ENCODE peak calls at places on chromosome 6, in five cellular contexts. One of them, this sample, is unnamed.

GRCh38 chr6:84193140-84193708 is 34.2 kb downstream of the CEP162 start:
- DNase-seq in hepatocyte: no peak
- DNase-seq in IMR-90: peak; percentile 83
- DNase-seq in K562: no peak
- DNase-seq in GM23338: no peak
- DNase-seq in this sample: peak; percentile 17

GRCh38 chr6:119449253-119450156 is 99.9 kb upstream of the MAN1A1 start:
- DNase-seq in hepatocyte: no peak
- DNase-seq in IMR-90: no peak
- DNase-seq in K562: no peak
- DNase-seq in GM23338: no peak
- DNase-seq in this sample: no peak

GRCh38 chr6:28117386-28118050 is 6.9 kb upstream of the ZSCAN16 start:
- DNase-seq in hepatocyte: no peak
- DNase-seq in IMR-90: no peak
- DNase-seq in K562: no peak
- DNase-seq in GM23338: peak; percentile 12
- DNase-seq in this sample: no peak

GRCh38 chr6:81818778-81819491 is 66.5 kb upstream of the TENT5A start:
- DNase-seq in hepatocyte: no peak
- DNase-seq in IMR-90: no peak
- DNase-seq in K562: no peak
- DNase-seq in GM23338: no peak
- DNase-seq in this sample: no peak

GRCh38 chr6:10305740-10306423 is 109.0 kb downstream of the TFAP2A start:
- DNase-seq in hepatocyte: no peak
- DNase-seq in IMR-90: no peak
- DNase-seq in K562: no peak
- DNase-seq in GM23338: no peak
- DNase-seq in this sample: no peak

GRCh38 chr6:42104095-42104806 is 38.2 kb downstream of the C6orf132 start:
- DNase-seq in hepatocyte: peak; percentile 78
- DNase-seq in IMR-90: no peak
- DNase-seq in K562: peak; percentile 94
- DNase-seq in GM23338: peak; percentile 90
- DNase-seq in this sample: no peak

GRCh38 chr6:168017629-168018028 is 20.2 kb downstream of the KIF25 start:
- DNase-seq in hepatocyte: no peak
- DNase-seq in IMR-90: no peak
- DNase-seq in K562: no peak
- DNase-seq in GM23338: no peak
- DNase-seq in this sample: no peak

GRCh38 chr6:23154159-23154558 is 584.8 kb downstream of the HDGFL1 start:
- DNase-seq in hepatocyte: no peak
- DNase-seq in IMR-90: no peak
- DNase-seq in K562: no peak
- DNase-seq in GM23338: no peak
- DNase-seq in this sample: no peak

GRCh38 chr6:105691971-105692370 is 289.1 kb upstream of the PREP start:
- DNase-seq in hepatocyte: no peak
- DNase-seq in IMR-90: no peak
- DNase-seq in K562: no peak
- DNase-seq in GM23338: no peak
- DNase-seq in this sample: no peak

GRCh38 chr6:105609375-105609991 is 206.6 kb upstream of the PREP start:
- DNase-seq in hepatocyte: no peak
- DNase-seq in IMR-90: peak; percentile 92
- DNase-seq in K562: no peak
- DNase-seq in GM23338: no peak
- DNase-seq in this sample: no peak

GRCh38 chr6:5208039-5208438 is 52.7 kb downstream of the LYRM4 start:
- DNase-seq in hepatocyte: no peak
- DNase-seq in IMR-90: peak; percentile 60
- DNase-seq in K562: no peak
- DNase-seq in GM23338: no peak
- DNase-seq in this sample: no peak

GRCh38 chr6:85449818-85450577 is at the start of gene NT5E:
- DNase-seq in hepatocyte: peak; percentile 59
- DNase-seq in IMR-90: peak; percentile 69
- DNase-seq in K562: no peak
- DNase-seq in GM23338: peak; percentile 90
- DNase-seq in this sample: no peak

GRCh38 chr6:44034391-44034861 is 92.8 kb downstream of the MRPL14 start:
- DNase-seq in hepatocyte: no peak
- DNase-seq in IMR-90: no peak
- DNase-seq in K562: no peak
- DNase-seq in GM23338: no peak
- DNase-seq in this sample: no peak

GRCh38 chr6:12870033-12870432 is 153.5 kb downstream of the PHACTR1 start:
- DNase-seq in hepatocyte: no peak
- DNase-seq in IMR-90: no peak
- DNase-seq in K562: no peak
- DNase-seq in GM23338: no peak
- DNase-seq in this sample: no peak

GRCh38 chr6:2684059-2684749 is 66.5 kb downstream of the MYLK4 start:
- DNase-seq in hepatocyte: no peak
- DNase-seq in IMR-90: peak; percentile 20
- DNase-seq in K562: peak; percentile 61
- DNase-seq in GM23338: no peak
- DNase-seq in this sample: no peak

GRCh38 chr6:143527677-143528076 is 16.2 kb upstream of the FUCA2 start:
- DNase-seq in hepatocyte: no peak
- DNase-seq in IMR-90: no peak
- DNase-seq in K562: no peak
- DNase-seq in GM23338: no peak
- DNase-seq in this sample: no peak

GRCh38 chr6:84825461-84825860 is 61.1 kb upstream of the TBX18 start:
- DNase-seq in hepatocyte: peak; percentile 14
- DNase-seq in IMR-90: no peak
- DNase-seq in K562: peak; percentile 9
- DNase-seq in GM23338: no peak
- DNase-seq in this sample: no peak

GRCh38 chr6:42093582-42094329 is 43.4 kb downstream of the TAF8 start:
- DNase-seq in hepatocyte: peak; percentile 42
- DNase-seq in IMR-90: no peak
- DNase-seq in K562: peak; percentile 53
- DNase-seq in GM23338: peak; percentile 77
- DNase-seq in this sample: no peak

GRCh38 chr6:31587791-31588777 is 2.0 kb downstream of the LST1 start:
- DNase-seq in hepatocyte: no peak
- DNase-seq in IMR-90: no peak
- DNase-seq in K562: no peak
- DNase-seq in GM23338: no peak
- DNase-seq in this sample: no peak

GRCh38 chr6:107545761-107546160 is 55.8 kb downstream of the SOBP start:
- DNase-seq in hepatocyte: no peak
- DNase-seq in IMR-90: no peak
- DNase-seq in K562: no peak
- DNase-seq in GM23338: no peak
- DNase-seq in this sample: no peak

GRCh38 chr6:167397712-167398111 is 72.8 kb downstream of the TTLL2 start:
- DNase-seq in hepatocyte: no peak
- DNase-seq in IMR-90: no peak
- DNase-seq in K562: no peak
- DNase-seq in GM23338: peak; percentile 0
- DNase-seq in this sample: no peak

GRCh38 chr6:19465240-19465639 is 371.9 kb upstream of the ID4 start:
- DNase-seq in hepatocyte: no peak
- DNase-seq in IMR-90: no peak
- DNase-seq in K562: no peak
- DNase-seq in GM23338: no peak
- DNase-seq in this sample: no peak

GRCh38 chr6:159789377-159790148 is at the start of gene TCP1:
- DNase-seq in hepatocyte: peak; percentile 100
- DNase-seq in IMR-90: peak; percentile 99
- DNase-seq in K562: peak; percentile 98
- DNase-seq in GM23338: peak; percentile 100
- DNase-seq in this sample: peak; percentile 94

GRCh38 chr6:12403201-12403826 is 113.2 kb downstream of the EDN1 start:
- DNase-seq in hepatocyte: no peak
- DNase-seq in IMR-90: peak; percentile 69
- DNase-seq in K562: no peak
- DNase-seq in GM23338: no peak
- DNase-seq in this sample: no peak

GRCh38 chr6:138454976-138455706 is 44.2 kb downstream of the NHSL1 start:
- DNase-seq in hepatocyte: no peak
- DNase-seq in IMR-90: no peak
- DNase-seq in K562: no peak
- DNase-seq in GM23338: no peak
- DNase-seq in this sample: no peak

GRCh38 chr6:110864816-110865215 is 9.8 kb upstream of the AMD1 start:
- DNase-seq in hepatocyte: no peak
- DNase-seq in IMR-90: no peak
- DNase-seq in K562: no peak
- DNase-seq in GM23338: peak; percentile 46
- DNase-seq in this sample: no peak

GRCh38 chr6:41346435-41346834 is 11.0 kb downstream of the NCR2 start:
- DNase-seq in hepatocyte: no peak
- DNase-seq in IMR-90: no peak
- DNase-seq in K562: no peak
- DNase-seq in GM23338: no peak
- DNase-seq in this sample: no peak

GRCh38 chr6:77416839-77417238 is 46.5 kb downstream of the HTR1B start:
- DNase-seq in hepatocyte: no peak
- DNase-seq in IMR-90: no peak
- DNase-seq in K562: no peak
- DNase-seq in GM23338: no peak
- DNase-seq in this sample: no peak

DNA sequence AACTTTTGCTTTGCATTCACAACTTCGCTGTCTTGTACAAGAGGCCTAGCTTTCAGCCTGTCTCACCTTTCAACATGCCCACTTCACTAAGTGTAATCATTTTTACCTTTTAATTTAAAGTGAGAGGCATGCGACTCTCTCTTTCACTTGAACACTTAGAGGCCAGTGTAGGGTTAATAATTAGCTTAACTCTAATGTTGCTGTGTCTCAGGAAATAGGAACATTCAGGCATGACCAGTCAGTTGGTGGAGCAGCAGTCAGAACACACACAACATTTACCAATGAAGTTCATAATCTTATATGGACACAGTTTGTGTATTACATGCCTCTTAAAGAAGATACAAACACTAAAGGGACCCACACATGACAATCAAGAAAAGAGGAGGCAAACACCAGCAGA is 47.6 kb downstream of the HTR1B start:
- DNase-seq in hepatocyte: no peak
- DNase-seq in IMR-90: no peak
- DNase-seq in K562: no peak
- DNase-seq in GM23338: no peak
- DNase-seq in this sample: no peak
- H2AFZ ChIP-seq in hepatocyte: no peak overlapping the region
- H2AFZ ChIP-seq in IMR-90: no peak overlapping the region
- H2AFZ ChIP-seq in K562: no peak overlapping the region
- H2AFZ ChIP-seq in GM23338: peak overlapping the region; percentile 7
- H2AFZ ChIP-seq in this sample: no peak overlapping the region

GRCh38 chr6:26570027-26570809 is 26.5 kb upstream of the ABT1 start:
- DNase-seq in hepatocyte: no peak
- DNase-seq in IMR-90: no peak
- DNase-seq in K562: peak; percentile 74
- DNase-seq in GM23338: no peak
- DNase-seq in this sample: no peak
- H3K4me2 ChIP-seq in hepatocyte: no peak overlapping the region
- H3K4me2 ChIP-seq in IMR-90: no peak overlapping the region
- H3K4me2 ChIP-seq in K562: peak overlapping the region; percentile 98
- H3K4me2 ChIP-seq in GM23338: peak overlapping the region; percentile 84
- H3K4me2 ChIP-seq in this sample: no peak overlapping the region

DNA sequence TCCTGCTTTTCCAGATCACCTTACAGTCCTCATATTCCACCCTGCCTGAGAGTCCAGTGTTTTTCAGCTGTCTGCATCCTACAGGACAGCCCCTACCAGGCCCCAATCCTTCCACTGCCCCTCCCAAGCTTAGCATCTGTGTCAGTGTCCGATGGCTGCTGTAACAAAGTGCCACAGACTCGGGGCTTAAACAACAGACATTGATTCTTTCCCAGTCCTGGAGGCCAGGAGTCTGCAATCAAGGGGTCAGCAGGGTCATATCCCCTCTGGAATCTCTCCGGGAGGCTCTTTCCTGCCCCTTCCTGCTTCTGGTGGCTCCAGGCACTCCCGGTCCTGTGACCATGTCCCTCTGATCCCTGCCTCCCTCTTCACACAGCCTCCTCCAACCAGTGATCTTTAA is 396.6 kb upstream of the MAP3K7 start:
- DNase-seq in hepatocyte: no peak
- DNase-seq in IMR-90: no peak
- DNase-seq in K562: no peak
- DNase-seq in GM23338: no peak
- DNase-seq in this sample: no peak
- H2AFZ ChIP-seq in hepatocyte: no peak overlapping the region
- H2AFZ ChIP-seq in IMR-90: no peak overlapping the region
- H2AFZ ChIP-seq in K562: no peak overlapping the region
- H2AFZ ChIP-seq in GM23338: peak overlapping the region; percentile 28
- H2AFZ ChIP-seq in this sample: no peak overlapping the region

GRCh38 chr6:169918954-169919549 is 167.6 kb downstream of the ERMARD start:
- DNase-seq in hepatocyte: no peak
- DNase-seq in IMR-90: no peak
- DNase-seq in K562: no peak
- DNase-seq in GM23338: no peak
- DNase-seq in this sample: no peak

GRCh38 chr6:169920359-169921020 is 169.1 kb downstream of the ERMARD start:
- DNase-seq in hepatocyte: no peak
- DNase-seq in IMR-90: no peak
- DNase-seq in K562: no peak
- DNase-seq in GM23338: no peak
- DNase-seq in this sample: no peak

GRCh38 chr6:169917153-169917552 is 165.7 kb downstream of the ERMARD start:
- DNase-seq in hepatocyte: no peak
- DNase-seq in IMR-90: no peak
- DNase-seq in K562: no peak
- DNase-seq in GM23338: no peak
- DNase-seq in this sample: no peak

GRCh38 chr6:169915769-169916550 is 164.5 kb downstream of the ERMARD start:
- DNase-seq in hepatocyte: no peak
- DNase-seq in IMR-90: no peak
- DNase-seq in K562: peak; percentile 45
- DNase-seq in GM23338: no peak
- DNase-seq in this sample: no peak

DNA sequence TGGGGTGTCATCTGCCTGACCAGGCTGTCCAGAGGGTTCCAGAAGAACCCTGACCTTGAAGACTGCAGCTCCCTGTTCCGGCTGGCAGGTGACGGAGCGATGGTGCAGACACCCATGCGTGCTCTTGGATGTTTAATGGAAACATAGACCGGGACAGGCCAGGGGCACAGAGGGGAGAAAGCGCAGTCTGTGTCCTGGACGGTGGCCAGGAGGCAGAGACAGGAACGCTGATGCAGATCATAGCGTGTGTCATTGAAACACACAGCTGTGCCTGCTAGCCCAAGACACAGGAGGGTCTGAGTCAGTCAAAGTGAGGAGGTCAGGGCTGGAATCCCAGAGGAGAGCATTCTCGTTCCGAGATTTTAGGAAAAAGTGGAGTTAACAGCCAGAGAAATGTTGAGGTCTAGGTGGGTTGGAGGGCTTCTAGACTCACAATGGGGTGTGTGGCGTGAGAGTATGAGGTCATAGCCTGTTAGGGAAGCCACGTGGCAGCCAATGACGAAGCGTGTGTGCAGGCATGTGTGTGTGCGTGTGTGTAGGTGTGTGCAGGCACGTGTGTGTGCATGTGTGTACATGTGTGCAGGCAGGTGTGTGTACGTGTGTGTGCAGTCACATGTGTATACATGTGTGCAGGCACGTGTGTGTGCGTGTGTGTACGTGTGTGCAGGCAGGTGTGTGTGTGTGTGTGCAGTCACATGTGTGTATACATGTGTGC is 167.0 kb downstream of the ERMARD start:
- DNase-seq in hepatocyte: no peak
- DNase-seq in IMR-90: no peak
- DNase-seq in K562: no peak
- DNase-seq in GM23338: no peak
- DNase-seq in this sample: no peak
- H3K4me2 ChIP-seq in hepatocyte: no peak overlapping the region
- H3K4me2 ChIP-seq in IMR-90: no peak overlapping the region
- H3K4me2 ChIP-seq in K562: no peak overlapping the region
- H3K4me2 ChIP-seq in GM23338: no peak overlapping the region
- H3K4me2 ChIP-seq in this sample: no peak overlapping the region

This sample was measured in keratinocyte.